ENCODE peak calls at places on chromosomes 16 and 17, in seven cellular contexts. V is H1, N is GM12891, J is HepG2, S is GM12878, X is SK-N-SH, Y is K562. K is an unnamed sample.

GRCh38 chr17:81299846-81300585 is 4.9 kb upstream of the SLC38A10 start:
- DNase-seq in J (no peak), Y (no peak), N (no peak), S (no peak), X (no peak), V (no peak), K (no peak)

GRCh38 chr16:24359490-24359889 is 103.4 kb downstream of the CACNG3 start:
- DNase-seq in X (no peak), N (no peak), Y (no peak), V (no peak), J (no peak), S (no peak), K (no peak)

GRCh38 chr17:73182616-73183310 is 10.1 kb upstream of the COG1 start:
- DNase-seq in Y (no peak), N (no peak), X (peak), V (no peak), J (peak), S (no peak), K (no peak)

GRCh38 chr16:61576476-61576875 is 459.8 kb downstream of the CDH8 start:
- DNase-seq in Y (no peak), N (no peak), X (no peak), S (no peak), V (no peak), J (no peak), K (no peak)

GRCh38 chr17:78707016-78707415 is 75.1 kb downstream of the CYTH1 start:
- DNase-seq in X (peak), Y (no peak), V (no peak), N (no peak), S (no peak), J (no peak), K (no peak)

GRCh38 chr16:30924086-30924714 is 828 bp downstream of the FBXL19 start:
- DNase-seq in Y (peak), J (no peak), V (peak), S (no peak), N (no peak), X (peak), K (no peak)

GRCh38 chr17:15511142-15511541 is 43.7 kb upstream of the CDRT4 start:
- DNase-seq in N (no peak), X (no peak), Y (no peak), S (no peak), J (no peak), V (no peak), K (no peak)

GRCh38 chr17:31558748-31559646 is 167.5 kb downstream of the RAB11FIP4 start:
- DNase-seq in S (no peak), J (peak), X (peak), N (peak), Y (peak), V (peak), K (peak)

GRCh38 chr16:9241177-9241576 is 149.7 kb downstream of the HAPSTR1 start:
- DNase-seq in Y (no peak), V (no peak), N (no peak), X (no peak), J (no peak), S (no peak), K (no peak)

GRCh38 chr16:85460983-85461813 is 151.9 kb upstream of the GSE1 start:
- DNase-seq in S (no peak), J (peak), V (no peak), X (peak), Y (peak), N (no peak), K (no peak)

GRCh38 chr17:38906429-38907172 is 18.8 kb upstream of the LASP1NB start:
- DNase-seq in Y (no peak), X (no peak), V (no peak), S (no peak), J (no peak), N (no peak), K (no peak)

GRCh38 chr17:57927048-57927723 is 28.0 kb downstream of the CUEDC1 start:
- DNase-seq in S (no peak), V (no peak), X (peak), N (no peak), J (no peak), Y (no peak), K (no peak)

GRCh38 chr16:69798466-69798865 is 36.3 kb downstream of the WWP2 start:
- DNase-seq in Y (no peak), J (no peak), S (no peak), V (no peak), N (no peak), X (no peak), K (no peak)

GRCh38 chr17:78040561-78041400 is 82.3 kb downstream of the TNRC6C start:
- DNase-seq in V (no peak), S (peak), N (peak), Y (no peak), J (no peak), X (peak), K (no peak)

GRCh38 chr16:85888405-85889331 is 10.3 kb upstream of the IRF8 start:
- DNase-seq in N (peak), X (no peak), V (no peak), S (peak), Y (no peak), J (peak), K (peak)

GRCh38 chr17:82972836-82973372 is 106.5 kb upstream of the METRNL start:
- DNase-seq in Y (no peak), S (peak), N (peak), J (no peak), X (peak), V (no peak), K (no peak)

GRCh38 chr16:21203155-21203797 is 8.1 kb downstream of the ZP2 start:
- DNase-seq in J (no peak), X (peak), N (no peak), Y (no peak), S (no peak), V (no peak), K (no peak)

GRCh38 chr17:48441231-48441711 is 11.3 kb upstream of the SKAP1 start:
- DNase-seq in S (peak), X (no peak), N (no peak), J (no peak), V (no peak), Y (no peak), K (peak)

GRCh38 chr17:78166416-78166815 is 2.0 kb upstream of the SYNGR2 start:
- DNase-seq in N (no peak), X (no peak), V (no peak), Y (no peak), J (no peak), S (no peak), K (no peak)

GRCh38 chr17:49013311-49014205 is 16.4 kb downstream of the IGF2BP1 start:
- DNase-seq in S (no peak), Y (peak), J (no peak), X (no peak), N (no peak), V (peak), K (no peak)

GRCh38 chr17:44385287-44386181 is 3.9 kb downstream of the ITGA2B start:
- DNase-seq in S (no peak), X (peak), Y (peak), N (peak), V (peak), J (peak), K (peak)

GRCh38 chr16:76345093-76345735 is 68.0 kb downstream of the CNTNAP4 start:
- DNase-seq in J (no peak), Y (no peak), V (no peak), N (no peak), X (no peak), S (no peak), K (no peak)

GRCh38 chr16:66699898-66700297 is 3.4 kb upstream of the CMTM4 start:
- DNase-seq in S (no peak), Y (no peak), V (no peak), X (no peak), J (no peak), N (no peak), K (no peak)

GRCh38 chr17:74211141-74211928 is 2.0 kb upstream of the TTYH2 start:
- DNase-seq in V (peak), N (no peak), S (no peak), J (no peak), Y (no peak), X (no peak), K (no peak)

GRCh38 chr16:30805370-30806169 is 18.6 kb upstream of the ZNF629 start:
- DNase-seq in V (peak), S (no peak), X (peak), Y (peak), J (peak), N (no peak), K (peak)

GRCh38 chr17:17831208-17832039 is 5.4 kb downstream of the SREBF1 start:
- DNase-seq in Y (no peak), V (no peak), N (no peak), X (peak), J (no peak), S (no peak), K (no peak)

GRCh38 chr17:18187816-18188761 is 4.5 kb downstream of the ALKBH5 start:
- DNase-seq in Y (no peak), V (no peak), J (no peak), X (peak), N (no peak), S (no peak), K (no peak)

GRCh38 chr17:71970312-71970711 is 150.5 kb upstream of the SOX9 start:
- DNase-seq in N (no peak), Y (no peak), J (no peak), S (no peak), V (no peak), X (no peak), K (no peak)

GRCh38 chr17:18958611-18959010 is 6.6 kb downstream of the SLC5A10 start:
- DNase-seq in V (no peak), N (no peak), Y (no peak), S (no peak), J (no peak), X (no peak), K (peak)

GRCh38 chr17:17126131-17127110 is 79.7 kb downstream of the PLD6 start:
- DNase-seq in Y (no peak), J (no peak), X (no peak), S (no peak), N (no peak), V (no peak), K (no peak)

GRCh38 chr17:48541036-48541573 is 3.8 kb downstream of the HOXB2 start:
- DNase-seq in X (no peak), J (no peak), S (no peak), V (no peak), Y (no peak), N (no peak), K (no peak)

GRCh38 chr16:3654249-3654991 is at the start of gene DNASE1:
- DNase-seq in J (peak), Y (peak), N (peak), S (peak), X (peak), V (peak), K (peak)

GRCh38 chr16:67541391-67542263 is 13.0 kb downstream of the RIPOR1 start:
- DNase-seq in N (no peak), V (no peak), X (no peak), S (no peak), J (no peak), Y (no peak), K (peak)

GRCh38 chr16:50610331-50611262 is 62.4 kb downstream of the NKD1 start:
- DNase-seq in V (no peak), Y (peak), X (no peak), J (no peak), N (no peak), S (no peak), K (no peak)

GRCh38 chr16:54280751-54281150 is 5.8 kb downstream of the IRX3 start:
- DNase-seq in N (no peak), S (no peak), V (no peak), X (no peak), Y (no peak), J (no peak), K (no peak)

GRCh38 chr17:81582341-81582740 is 30.2 kb upstream of the FAAP100 start:
- DNase-seq in Y (no peak), S (no peak), X (no peak), N (no peak), V (no peak), J (no peak), K (no peak)

GRCh38 chr16:26137956-26138355 is 446.2 kb downstream of the HS3ST4 start:
- DNase-seq in X (no peak), V (no peak), S (no peak), N (no peak), J (no peak), Y (no peak), K (no peak)

GRCh38 chr16:48969611-48970010 is 312.0 kb downstream of the CBLN1 start:
- DNase-seq in X (no peak), V (no peak), S (no peak), N (no peak), J (no peak), Y (no peak), K (no peak)
- TF ChIP-seq POLR2AphosphoS5 in X (no peak), V (no peak), S (no peak), N (no peak), J (no peak), Y (no peak), K (no peak)

GRCh38 chr16:65301029-65301428 is 179.2 kb upstream of the CDH11 start:
- DNase-seq in S (no peak), X (no peak), Y (no peak), N (no peak), V (no peak), J (no peak), K (no peak)

GRCh38 chr16:65295527-65295926 is 173.7 kb upstream of the CDH11 start:
- DNase-seq in N (no peak), J (no peak), S (no peak), Y (no peak), X (no peak), V (no peak), K (no peak)

GRCh38 chr16:65294154-65294553 is 172.3 kb upstream of the CDH11 start:
- DNase-seq in X (no peak), J (no peak), N (no peak), S (no peak), V (no peak), Y (no peak), K (no peak)

GRCh38 chr16:65294708-65295107 is 172.8 kb upstream of the CDH11 start:
- DNase-seq in X (no peak), V (no peak), J (no peak), N (no peak), S (no peak), Y (no peak), K (no peak)

DNA sequence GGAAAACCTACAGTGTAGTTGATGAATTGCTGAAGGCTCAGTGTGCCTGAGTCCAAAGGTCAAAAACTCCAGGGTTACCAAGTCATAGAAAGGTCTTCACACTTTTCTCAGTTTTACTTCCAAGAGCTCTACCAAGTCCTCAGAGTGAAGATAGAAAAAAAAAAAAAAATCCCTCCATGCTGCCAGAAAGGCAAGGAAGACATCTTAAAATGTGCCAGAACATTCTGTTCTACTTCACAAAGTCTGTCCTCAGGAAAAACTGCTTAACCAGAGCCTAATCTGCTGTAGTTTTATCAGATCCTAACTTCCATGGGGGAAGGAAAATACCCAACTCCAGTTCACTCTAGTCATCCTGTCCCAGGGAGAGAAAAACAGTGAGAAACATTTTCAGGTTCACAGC is 175.6 kb upstream of the CDH11 start:
- DNase-seq in J (no peak), S (no peak), X (no peak), V (no peak), N (no peak), Y (no peak), K (no peak)
- TF ChIP-seq TAF1 in J (no peak), S (no peak), X (no peak), V (no peak), N (no peak), Y (no peak), K (no peak)

GRCh38 chr16:10579575-10579964 is 828 bp downstream of the EMP2 start:
- DNase-seq in Y (no peak), V (no peak), J (no peak), S (no peak), X (no peak), N (no peak), K (no peak)

GRCh38 chr16:10577305-10578202 is 2.8 kb downstream of the EMP2 start:
- DNase-seq in X (peak), N (no peak), J (no peak), S (no peak), V (no peak), Y (no peak), K (no peak)

GRCh38 chr16:10581507-10581906 is 1.1 kb upstream of the EMP2 start:
- DNase-seq in J (no peak), V (no peak), S (no peak), Y (no peak), N (no peak), X (no peak), K (no peak)

GRCh38 chr16:10578474-10579316 is 1.7 kb downstream of the EMP2 start:
- DNase-seq in N (no peak), J (peak), X (no peak), V (no peak), S (no peak), Y (no peak), K (no peak)

DNA sequence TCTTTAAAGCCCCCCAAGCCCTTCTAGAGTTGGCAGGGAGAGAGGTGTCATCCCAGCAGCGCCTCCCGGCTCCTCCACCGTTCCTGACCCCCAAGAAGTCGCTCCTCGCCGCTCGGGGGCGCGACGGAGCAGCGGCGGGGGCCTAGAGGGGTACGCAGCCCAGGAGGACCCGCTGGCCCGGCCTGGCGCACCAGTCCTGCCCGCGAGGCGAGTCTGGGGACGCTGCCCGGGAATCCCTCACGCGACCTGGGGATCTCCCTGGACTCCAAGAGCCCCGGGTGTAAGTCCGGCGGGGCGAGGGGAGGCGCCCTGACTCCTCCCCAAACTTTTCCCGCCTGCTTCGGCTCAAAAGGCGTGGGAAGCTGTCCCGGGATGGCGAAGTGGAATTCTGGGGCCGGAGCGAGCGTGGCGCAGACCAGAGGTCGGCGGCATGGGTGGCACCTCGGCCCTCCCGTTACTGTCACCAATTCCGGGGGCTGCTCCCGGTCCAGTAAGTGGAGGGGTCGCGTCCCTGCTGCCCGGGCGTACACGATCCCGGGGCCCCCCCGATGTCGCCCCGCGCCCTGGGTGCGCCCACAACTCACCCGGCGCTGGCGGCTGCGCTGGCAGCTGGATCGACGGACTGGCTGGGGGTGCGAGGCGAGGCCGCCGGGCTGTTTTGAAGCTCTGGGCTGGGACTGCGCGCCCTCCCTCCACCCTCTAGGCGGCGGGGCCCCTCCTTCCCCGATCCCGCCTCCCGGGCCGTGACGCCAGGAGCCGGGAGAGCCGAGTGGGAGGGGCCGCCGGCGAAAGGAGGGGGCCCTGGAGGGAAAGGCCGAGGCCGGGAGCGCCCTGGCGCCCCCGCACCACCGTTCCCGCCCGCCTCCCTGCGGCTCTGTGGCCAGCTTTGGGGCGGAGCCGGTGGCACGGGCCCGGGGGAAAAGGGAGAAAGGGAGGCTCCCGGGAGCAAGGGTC is at the start of gene EMP2:
- DNase-seq in V (peak), X (peak), Y (peak), N (peak), S (no peak), J (peak), K (peak)
- TF ChIP-seq POLR2AphosphoS5 in V (no peak), X (no peak), Y (no peak), N (no peak), S (no peak), J (peak), K (no peak)

GRCh38 chr17:2179615-2180295 is 123.8 kb downstream of the SMG6 start:
- DNase-seq in Y (no peak), V (no peak), J (no peak), S (no peak), X (peak), N (no peak), K (no peak)
- TF ChIP-seq TAF1 in Y (no peak), V (no peak), J (no peak), S (no peak), X (peak), N (no peak), K (no peak)

GRCh38 chr17:76585649-76586593 is at the start of gene ST6GALNAC2:
- DNase-seq in X (peak), V (peak), J (peak), Y (peak), N (no peak), S (no peak), K (no peak)

GRCh38 chr17:76582660-76583059 is 3.0 kb downstream of the ST6GALNAC2 start:
- DNase-seq in X (no peak), J (no peak), Y (no peak), S (no peak), N (no peak), V (no peak), K (no peak)

GRCh38 chr17:76586741-76587487 is 1.3 kb upstream of the ST6GALNAC2 start:
- DNase-seq in J (no peak), N (no peak), X (peak), Y (no peak), V (no peak), S (no peak), K (no peak)

GRCh38 chr17:76584427-76585047 is 1.1 kb downstream of the ST6GALNAC2 start:
- DNase-seq in V (no peak), Y (no peak), J (no peak), N (no peak), X (peak), S (no peak), K (no peak)

DNA sequence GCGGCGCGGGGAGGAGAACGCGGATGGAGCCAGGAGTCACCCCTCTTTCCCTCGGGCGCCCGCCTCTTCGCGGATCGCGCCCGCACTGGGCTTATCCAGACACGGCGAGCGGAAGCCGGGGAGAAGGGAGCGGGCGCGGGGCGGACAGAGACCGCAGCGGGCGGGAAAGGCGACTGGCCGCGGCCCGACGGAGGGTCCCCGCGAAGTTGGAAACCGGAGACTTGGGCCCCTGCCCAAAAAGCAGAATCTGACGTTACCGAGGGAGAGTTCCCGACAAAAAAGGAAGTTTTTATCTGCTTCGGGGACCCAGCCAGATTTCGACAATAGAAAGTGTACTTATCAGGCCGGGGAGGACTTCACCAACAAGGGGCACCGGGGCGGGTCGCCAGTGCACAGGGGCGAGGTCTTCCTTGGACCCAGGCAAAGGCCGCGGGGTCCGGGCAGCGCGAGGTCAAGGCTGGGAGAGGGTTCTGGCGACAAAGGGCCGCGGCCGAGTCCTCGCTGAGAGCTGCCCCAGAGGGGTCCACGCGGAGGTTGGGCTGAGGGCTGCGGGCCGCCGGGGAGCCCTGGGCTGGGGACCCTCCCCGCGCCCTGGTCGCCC is 512 bp downstream of the ST6GALNAC2 start:
- DNase-seq in X (no peak), S (no peak), V (peak), Y (no peak), J (no peak), N (no peak), K (no peak)
- TF ChIP-seq POLR2AphosphoS5 in X (no peak), S (no peak), V (no peak), Y (no peak), J (no peak), N (no peak), K (no peak)

GRCh38 chr17:50298018-50298417 is 23.8 kb downstream of the TMEM92 start:
- DNase-seq in X (no peak), Y (no peak), N (no peak), J (no peak), V (no peak), S (no peak), K (no peak)

GRCh38 chr17:50299776-50300175 is 25.5 kb downstream of the TMEM92 start:
- DNase-seq in N (no peak), J (no peak), Y (no peak), S (no peak), X (no peak), V (no peak), K (no peak)

GRCh38 chr17:50297407-50297865 is 23.2 kb downstream of the TMEM92 start:
- DNase-seq in J (peak), Y (peak), X (peak), S (no peak), V (peak), N (peak), K (peak)

GRCh38 chr17:50292465-50292864 is 18.2 kb downstream of the TMEM92 start:
- DNase-seq in Y (no peak), V (no peak), X (no peak), S (no peak), J (no peak), N (no peak), K (no peak)

GRCh38 chr17:50295021-50295420 is 20.8 kb downstream of the TMEM92 start:
- DNase-seq in V (no peak), N (no peak), S (no peak), J (no peak), X (no peak), Y (no peak), K (no peak)
- TF ChIP-seq TAF1 in V (no peak), N (no peak), S (no peak), J (no peak), X (no peak), Y (no peak), K (no peak)